ENCODE peak calls at places on chromosomes 1 and 21, in six cellular contexts. T is NCI-H774, L is amniotic stem cell, G is fibroblast of pulmonary artery, R is SK-MEL-5, H is NCI-H82. K is an unnamed sample.

GRCh38 chr1:109201123-109201703 is 12.5 kb upstream of the SARS1 start:
- DNase-seq in R (peak; percentile 72), G (peak; percentile 86), T (no peak), H (peak; percentile 84), L (peak; percentile 70), K (peak; percentile 47)

GRCh38 chr1:23424171-23424959 is at the start of gene TCEA3:
- DNase-seq in H (no peak), R (no peak), L (no peak), T (no peak), G (no peak), K (no peak)

GRCh38 chr1:153985341-153985912 is 712 bp downstream of the RAB13 start:
- DNase-seq in L (no peak), H (no peak), G (peak; percentile 84), R (no peak), T (no peak), K (no peak)

GRCh38 chr1:185426761-185427698 is 110.0 kb upstream of the IVNS1ABP start:
- DNase-seq in T (no peak), R (no peak), H (no peak), L (peak; percentile 5), G (peak; percentile 43), K (no peak)

GRCh38 chr1:27026621-27027574 is 14.2 kb upstream of the TENT5B start:
- DNase-seq in T (no peak), G (peak; percentile 73), H (peak; percentile 88), R (peak; percentile 80), L (no peak), K (no peak)

GRCh38 chr1:43539726-43540434 is 9.2 kb downstream of the PTPRF start:
- DNase-seq in G (no peak), T (no peak), H (no peak), R (no peak), L (no peak), K (no peak)

GRCh38 chr1:9827558-9828185 is 3.9 kb upstream of the CLSTN1 start:
- DNase-seq in R (no peak), T (no peak), L (no peak), G (no peak), H (peak; percentile 42), K (no peak)

GRCh38 chr1:25006770-25007169 is 76.7 kb upstream of the RUNX3 start:
- DNase-seq in L (no peak), H (peak; percentile 29), G (peak; percentile 54), R (peak; percentile 55), T (no peak), K (no peak)

GRCh38 chr1:53878492-53879105 is 11.0 kb downstream of the YIPF1 start:
- DNase-seq in G (peak; percentile 75), L (peak; percentile 22), T (peak; percentile 64), R (peak; percentile 58), H (peak; percentile 68), K (no peak)

GRCh38 chr1:21783679-21784603 is 992 bp upstream of the USP48 start:
- DNase-seq in T (no peak), R (no peak), G (peak; percentile 75), L (peak; percentile 50), H (no peak), K (peak; percentile 89)

GRCh38 chr1:226342656-226343055 is 33.7 kb upstream of the LIN9 start:
- DNase-seq in T (no peak), L (no peak), H (no peak), R (no peak), G (no peak), K (no peak)

GRCh38 chr1:47696404-47696910 is 258.6 kb downstream of the FOXD2 start:
- DNase-seq in T (peak; percentile 93), H (no peak), L (no peak), G (no peak), R (no peak), K (no peak)

GRCh38 chr1:4462831-4463484 is 191.5 kb upstream of the AJAP1 start:
- DNase-seq in L (no peak), G (no peak), H (no peak), T (no peak), R (no peak), K (no peak)

GRCh38 chr1:200323856-200324400 is 85.9 kb downstream of the ZNF281 start:
- DNase-seq in L (no peak), T (no peak), G (peak; percentile 65), H (no peak), R (no peak), K (no peak)

GRCh38 chr1:94325379-94326302 is 88.3 kb upstream of the ARHGAP29 start:
- DNase-seq in H (no peak), T (no peak), G (peak; percentile 98), L (peak; percentile 92), R (peak; percentile 78), K (peak; percentile 89)

GRCh38 chr21:45289134-45289533 is 1.4 kb upstream of the POFUT2 start:
- DNase-seq in L (no peak), G (no peak), H (no peak), R (no peak), T (no peak), K (no peak)

GRCh38 chr1:14314032-14314431 is 284.5 kb upstream of the KAZN start:
- DNase-seq in G (no peak), R (no peak), L (no peak), H (no peak), T (no peak), K (no peak)

GRCh38 chr1:15657026-15657425 is 27.1 kb upstream of the PLEKHM2 start:
- DNase-seq in R (no peak), L (no peak), G (no peak), H (no peak), T (no peak), K (no peak)

GRCh38 chr1:81848880-81849500 is 48.3 kb downstream of the ADGRL2 start:
- DNase-seq in R (no peak), T (peak; percentile 82), H (no peak), G (no peak), L (no peak), K (no peak)

GRCh38 chr1:40989066-40989465 is 9.6 kb downstream of the CTPS1 start:
- DNase-seq in T (no peak), H (no peak), L (no peak), R (no peak), G (no peak), K (no peak)

GRCh38 chr21:44294391-44295162 is 5.3 kb upstream of the PFKL start:
- DNase-seq in T (no peak), G (peak; percentile 51), L (no peak), H (no peak), R (no peak), K (no peak)

GRCh38 chr1:159459551-159459950 is 20.0 kb downstream of the OR10J1 start:
- DNase-seq in L (no peak), R (no peak), G (no peak), H (no peak), T (no peak), K (no peak)

GRCh38 chr1:27299385-27300252 is 22.3 kb upstream of the TMEM222 start:
- DNase-seq in G (peak; percentile 98), T (no peak), R (peak; percentile 37), H (peak; percentile 64), L (peak; percentile 97), K (peak; percentile 92)

GRCh38 chr1:16209847-16210407 is 2.5 kb downstream of the ARHGEF19 start:
- DNase-seq in G (no peak), L (no peak), H (no peak), T (no peak), R (no peak), K (no peak)

GRCh38 chr21:45932922-45933502 is 48.6 kb upstream of the COL6A1 start:
- DNase-seq in H (no peak), R (no peak), T (no peak), G (no peak), L (no peak), K (no peak)

GRCh38 chr1:22914633-22915217 is 57.9 kb downstream of the LACTBL1 start:
- DNase-seq in H (no peak), L (no peak), T (no peak), G (no peak), R (no peak), K (no peak)

GRCh38 chr1:79848316-79848715 is 841.8 kb upstream of the ADGRL4 start:
- DNase-seq in R (peak; percentile 50), H (no peak), T (no peak), L (no peak), G (no peak), K (no peak)

GRCh38 chr1:8889103-8889846 is 10.8 kb upstream of the ENO1 start:
- DNase-seq in R (peak; percentile 80), L (no peak), T (no peak), G (peak; percentile 49), H (no peak), K (no peak)

GRCh38 chr1:10639301-10640078 is 157.0 kb downstream of the CASZ1 start:
- DNase-seq in R (no peak), H (no peak), T (no peak), L (no peak), G (peak; percentile 18), K (no peak)

GRCh38 chr1:21773585-21773984 is 9.4 kb downstream of the USP48 start:
- DNase-seq in T (no peak), L (no peak), G (no peak), R (no peak), H (no peak), K (no peak)

GRCh38 chr1:74195339-74195738 is 2.6 kb downstream of the LRRIQ3 start:
- DNase-seq in G (no peak), H (no peak), R (no peak), T (no peak), L (no peak), K (no peak)

GRCh38 chr1:179921472-179921871 is 33.1 kb upstream of the CEP350 start:
- DNase-seq in G (no peak), L (no peak), T (no peak), H (no peak), R (peak; percentile 99), K (no peak)

GRCh38 chr1:36476945-36477344 is 5.8 kb downstream of the CSF3R start:
- DNase-seq in L (no peak), R (no peak), G (no peak), H (no peak), T (no peak), K (no peak)

GRCh38 chr21:42038826-42039425 is 28.8 kb upstream of the ZBTB21 start:
- DNase-seq in H (peak; percentile 33), T (no peak), G (peak; percentile 10), L (no peak), R (no peak), K (peak; percentile 31)

GRCh38 chr1:70436617-70437236 is 25.7 kb downstream of the CTH start:
- DNase-seq in L (no peak), T (no peak), G (peak; percentile 23), R (peak; percentile 51), H (no peak), K (peak; percentile 10)

GRCh38 chr1:59317780-59318179 is 20.9 kb downstream of the FGGY start:
- DNase-seq in L (no peak), R (no peak), H (no peak), G (no peak), T (no peak), K (peak; percentile 93)

GRCh38 chr1:96211166-96211565 is 510.4 kb upstream of the PTBP2 start:
- DNase-seq in T (no peak), H (no peak), L (no peak), R (no peak), G (no peak), K (no peak)